ENCODE peak calls at places on chromosomes 5 and 9, in four cellular contexts. One of them, this sample, is unnamed.

GRCh38 chr9:69253057-69253456 is 72.0 kb upstream of the ENTREP1 start:
- DNase-seq in activated naive CD8-positive, alpha-beta T cell treated with anti-CD3 and anti-CD28 coated beads, Interleukin-2, amount 50 U/mL, for 24 hours: no peak
- DNase-seq in cerebellum: no peak
- DNase-seq in left cardiac atrium: no peak
- DNase-seq in this sample: no peak

GRCh38 chr9:38022203-38022602 is 46.8 kb downstream of the SHB start:
- DNase-seq in cerebellum: no peak
- DNase-seq in activated naive CD8-positive, alpha-beta T cell treated with anti-CD3 and anti-CD28 coated beads, Interleukin-2, amount 50 U/mL, for 24 hours: no peak
- DNase-seq in left cardiac atrium: no peak
- DNase-seq in this sample: no peak

GRCh38 chr9:87497604-87498045 is at the start of gene DAPK1:
- DNase-seq in cerebellum: no peak
- DNase-seq in activated naive CD8-positive, alpha-beta T cell treated with anti-CD3 and anti-CD28 coated beads, Interleukin-2, amount 50 U/mL, for 24 hours: peak
- DNase-seq in left cardiac atrium: peak
- DNase-seq in this sample: peak

GRCh38 chr5:96572864-96573512 is 89.2 kb upstream of the CAST start:
- DNase-seq in activated naive CD8-positive, alpha-beta T cell treated with anti-CD3 and anti-CD28 coated beads, Interleukin-2, amount 50 U/mL, for 24 hours: no peak
- DNase-seq in cerebellum: no peak
- DNase-seq in left cardiac atrium: no peak
- DNase-seq in this sample: no peak

GRCh38 chr9:91930475-91930874 is 19.6 kb downstream of the ROR2 start:
- DNase-seq in activated naive CD8-positive, alpha-beta T cell treated with anti-CD3 and anti-CD28 coated beads, Interleukin-2, amount 50 U/mL, for 24 hours: no peak
- DNase-seq in left cardiac atrium: no peak
- DNase-seq in cerebellum: no peak
- DNase-seq in this sample: no peak

GRCh38 chr5:129541648-129542251 is 81.7 kb downstream of the ADAMTS19 start:
- DNase-seq in cerebellum: no peak
- DNase-seq in left cardiac atrium: no peak
- DNase-seq in activated naive CD8-positive, alpha-beta T cell treated with anti-CD3 and anti-CD28 coated beads, Interleukin-2, amount 50 U/mL, for 24 hours: no peak
- DNase-seq in this sample: no peak

GRCh38 chr5:97499605-97500004 is 316.6 kb upstream of the RIOK2 start:
- DNase-seq in cerebellum: no peak
- DNase-seq in left cardiac atrium: peak
- DNase-seq in activated naive CD8-positive, alpha-beta T cell treated with anti-CD3 and anti-CD28 coated beads, Interleukin-2, amount 50 U/mL, for 24 hours: no peak
- DNase-seq in this sample: peak

GRCh38 chr9:134558124-134558805 is 83.3 kb upstream of the COL5A1 start:
- DNase-seq in left cardiac atrium: no peak
- DNase-seq in activated naive CD8-positive, alpha-beta T cell treated with anti-CD3 and anti-CD28 coated beads, Interleukin-2, amount 50 U/mL, for 24 hours: no peak
- DNase-seq in cerebellum: no peak
- DNase-seq in this sample: no peak

This sample was measured in testis.